ENCODE peak calls at places on chromosomes 12 and 14, in four cellular contexts. P is IMR-90, I is H9, K is H1. Z is an unnamed sample.

GRCh38 chr14:29240046-29240445 is 473.5 kb downstream of the FOXG1 start:
- DNase-seq in P (peak), I (no peak), K (no peak), Z (no peak)

GRCh38 chr12:97568336-97569180 is 106.0 kb downstream of the RMST start:
- DNase-seq in P (no peak), I (no peak), K (no peak), Z (peak)

GRCh38 chr12:131862084-131862441 is 32.4 kb upstream of the ULK1 start:
- DNase-seq in P (no peak), I (peak), K (no peak), Z (no peak)

GRCh38 chr14:105326891-105327694 is 12.5 kb downstream of the PACS2 start:
- DNase-seq in P (no peak), I (peak), K (no peak), Z (peak)

GRCh38 chr12:113184900-113185179 is 438 bp downstream of the DDX54 start:
- DNase-seq in P (peak), I (peak), K (peak), Z (peak)

GRCh38 chr12:26514364-26514763 is 318.6 kb downstream of the ITPR2 start:
- DNase-seq in P (no peak), I (no peak), K (no peak), Z (no peak)

GRCh38 chr12:125704803-125705202 is 639.6 kb downstream of the AACS start:
- DNase-seq in P (no peak), I (no peak), K (no peak), Z (no peak)

GRCh38 chr12:115267891-115268290 is 583.9 kb upstream of the TBX3 start:
- DNase-seq in P (no peak), I (no peak), K (no peak), Z (no peak)

GRCh38 chr12:51625370-51625769 is 34.3 kb downstream of the SCN8A start:
- DNase-seq in P (no peak), I (no peak), K (no peak), Z (no peak)

GRCh38 chr12:29241821-29242591 is 92.9 kb downstream of the FAR2 start:
- DNase-seq in P (peak), I (no peak), K (no peak), Z (peak)

GRCh38 chr14:94110552-94111181 is at the start of gene IFI27:
- DNase-seq in P (peak), I (peak), K (no peak), Z (no peak)

GRCh38 chr14:93546642-93547041 is 115.9 kb downstream of the UNC79 start:
- DNase-seq in P (no peak), I (no peak), K (no peak), Z (peak)

GRCh38 chr14:92692822-92693226 is 55.6 kb downstream of the LGMN start:
- DNase-seq in P (peak), I (no peak), K (no peak), Z (no peak)

GRCh38 chr14:49945448-49946319 is 52.8 kb downstream of the ARF6 start:
- DNase-seq in P (no peak), I (no peak), K (no peak), Z (no peak)

GRCh38 chr12:119725523-119725922 is 57.6 kb downstream of the PRKAB1 start:
- DNase-seq in P (no peak), I (no peak), K (no peak), Z (no peak)

GRCh38 chr14:78358631-78359030 is 188.5 kb downstream of the NRXN3 start:
- DNase-seq in P (no peak), I (no peak), K (no peak), Z (no peak)

GRCh38 chr12:88570103-88570502 is 10.2 kb downstream of the KITLG start:
- DNase-seq in P (peak), I (no peak), K (no peak), Z (peak)

GRCh38 chr12:26401874-26402273 is 206.5 kb downstream of the SSPN start:
- DNase-seq in P (no peak), I (no peak), K (no peak), Z (no peak)

GRCh38 chr12:121238604-121239334 is 28.8 kb downstream of the P2RX4 start:
- DNase-seq in P (no peak), I (peak), K (no peak), Z (peak)

GRCh38 chr12:21828111-21828775 is 53.7 kb upstream of the KCNJ8 start:
- DNase-seq in P (peak), I (no peak), K (no peak), Z (no peak)

GRCh38 chr14:43621282-43621681 is 885.8 kb downstream of the FSCB start:
- DNase-seq in P (no peak), I (no peak), K (no peak), Z (no peak)

GRCh38 chr14:93592786-93593185 is 162.0 kb downstream of the UNC79 start:
- DNase-seq in P (no peak), I (no peak), K (no peak), Z (peak)

GRCh38 chr14:75821828-75822521 is 159.8 kb downstream of the TGFB3 start:
- DNase-seq in P (peak), I (no peak), K (no peak), Z (no peak)

GRCh38 chr14:23433457-23433856 is 2.0 kb downstream of the MYH7 start:
- DNase-seq in P (no peak), I (peak), K (no peak), Z (no peak)

GRCh38 chr14:96274122-96274910 is 18.3 kb downstream of the BDKRB1 start:
- DNase-seq in P (peak), I (no peak), K (no peak), Z (no peak)

GRCh38 chr12:131088701-131089525 is 135.2 kb downstream of the ADGRD1 start:
- DNase-seq in P (no peak), I (peak), K (no peak), Z (no peak)

GRCh38 chr14:103700753-103701490 is 14.3 kb downstream of the XRCC3 start:
- DNase-seq in P (no peak), I (no peak), K (no peak), Z (no peak)

GRCh38 chr12:80299976-80300375 is 144.1 kb upstream of the PTPRQ start:
- DNase-seq in P (no peak), I (no peak), K (no peak), Z (no peak)

GRCh38 chr12:15756822-15757221 is 32.4 kb downstream of the EPS8 start:
- DNase-seq in P (peak), I (no peak), K (no peak), Z (no peak)

DNA sequence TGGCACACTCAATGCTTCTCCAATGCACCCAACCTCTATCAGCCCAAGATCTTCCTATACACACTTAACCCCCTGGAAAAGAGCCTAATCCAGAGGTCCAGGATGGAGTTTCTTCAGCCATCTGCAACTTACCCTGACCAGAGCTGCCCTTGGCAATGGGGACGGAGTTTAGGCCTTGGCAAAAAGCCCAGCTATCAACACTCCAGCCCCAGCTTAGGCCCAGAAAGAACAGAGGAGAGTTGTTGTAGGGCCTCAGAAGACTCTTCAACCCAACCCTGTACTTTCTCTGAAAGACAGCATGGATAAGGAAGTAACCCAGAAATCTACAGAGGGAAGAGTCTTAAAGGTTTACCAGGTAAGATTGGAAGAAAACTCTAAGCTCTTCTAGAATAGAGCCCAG is 219.3 kb upstream of the PELI2 start:
- DNase-seq in P (no peak), I (no peak), K (no peak), Z (no peak)
- H4K5ac ChIP-seq in P (no peak), I (no peak), K (no peak), Z (no peak)

GRCh38 chr14:99605299-99605961 is 1.4 kb upstream of the CCDC85C start:
- DNase-seq in P (peak), I (peak), K (no peak), Z (peak)

GRCh38 chr14:99604766-99605298 is 825 bp upstream of the CCDC85C start:
- DNase-seq in P (peak), I (no peak), K (no peak), Z (peak)

GRCh38 chr14:99603965-99604765 is at the start of gene CCDC85C:
- DNase-seq in P (peak), I (peak), K (peak), Z (peak)

GRCh38 chr14:99608591-99608990 is 4.6 kb upstream of the CCDC85C start:
- DNase-seq in P (no peak), I (no peak), K (no peak), Z (no peak)

DNA sequence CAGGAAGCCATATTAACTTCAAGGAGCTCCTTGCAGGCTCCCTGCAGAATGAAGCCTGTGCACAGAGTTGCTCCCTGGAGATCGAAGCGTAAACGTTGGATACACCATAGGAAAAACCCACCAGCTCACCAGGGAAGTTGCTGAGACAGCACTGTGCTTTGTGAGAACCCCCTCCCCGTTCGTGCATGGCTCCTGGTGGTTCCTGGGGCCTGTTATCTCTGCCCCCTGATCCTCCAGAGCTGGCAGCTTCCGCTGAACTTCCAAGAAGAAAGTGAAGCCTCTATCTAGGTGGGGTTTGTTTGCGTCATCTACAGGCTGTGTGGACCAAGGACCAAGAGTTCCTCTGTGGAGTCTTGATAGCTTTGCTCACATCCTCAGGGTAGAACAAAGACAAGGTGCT is 2.4 kb upstream of the CCDC85C start:
- DNase-seq in P (no peak), I (no peak), K (no peak), Z (no peak)
- H2BK120ac ChIP-seq in P (no peak), I (no peak), K (no peak), Z (no peak)

GRCh38 chr12:48810817-48811453 is 7.4 kb upstream of the CACNB3 start:
- DNase-seq in P (peak), I (no peak), K (no peak), Z (peak)

GRCh38 chr12:48812389-48812788 is 5.9 kb upstream of the CACNB3 start:
- DNase-seq in P (no peak), I (no peak), K (no peak), Z (no peak)

GRCh38 chr12:48813464-48814312 is 4.6 kb upstream of the CACNB3 start:
- DNase-seq in P (peak), I (peak), K (no peak), Z (peak)

GRCh38 chr12:48814313-48815280 is 3.7 kb upstream of the CACNB3 start:
- DNase-seq in P (peak), I (peak), K (no peak), Z (peak)

GRCh38 chr12:48811454-48812090 is 6.7 kb upstream of the CACNB3 start:
- DNase-seq in P (peak), I (no peak), K (no peak), Z (no peak)
- H4K5ac ChIP-seq in P (peak), I (no peak), K (no peak), Z (no peak)

GRCh38 chr14:68596701-68597100 is 196.2 kb downstream of the ZFP36L1 start:
- DNase-seq in P (no peak), I (no peak), K (no peak), Z (no peak)
- H2BK120ac ChIP-seq in P (peak), I (no peak), K (no peak), Z (no peak)

GRCh38 chr14:64202731-64203130 is 91.4 kb downstream of the ESR2 start:
- DNase-seq in P (no peak), I (no peak), K (no peak), Z (no peak)
- H4K5ac ChIP-seq in P (no peak), I (no peak), K (no peak), Z (no peak)

GRCh38 chr12:122526683-122527477 is at the start of the genes KNTC1 and RSRC2:
- DNase-seq in P (peak), I (peak), K (peak), Z (peak)
- H2BK120ac ChIP-seq in P (peak), I (peak), K (peak), Z (no peak)

GRCh38 chr12:55472297-55472696 is 2.4 kb upstream of the OR6C70 start:
- DNase-seq in P (no peak), I (no peak), K (no peak), Z (no peak)
- H4K5ac ChIP-seq in P (no peak), I (no peak), K (no peak), Z (no peak)

GRCh38 chr14:54188036-54188666 is 208.7 kb upstream of the CDKN3 start:
- DNase-seq in P (no peak), I (no peak), K (no peak), Z (peak)

GRCh38 chr14:54182419-54183040 is 214.3 kb upstream of the CDKN3 start:
- DNase-seq in P (peak), I (no peak), K (no peak), Z (no peak)

GRCh38 chr14:54189358-54190354 is 207.2 kb upstream of the CDKN3 start:
- DNase-seq in P (peak), I (no peak), K (no peak), Z (peak)

GRCh38 chr14:54187439-54187838 is 209.4 kb upstream of the CDKN3 start:
- DNase-seq in P (no peak), I (no peak), K (no peak), Z (peak)

DNA sequence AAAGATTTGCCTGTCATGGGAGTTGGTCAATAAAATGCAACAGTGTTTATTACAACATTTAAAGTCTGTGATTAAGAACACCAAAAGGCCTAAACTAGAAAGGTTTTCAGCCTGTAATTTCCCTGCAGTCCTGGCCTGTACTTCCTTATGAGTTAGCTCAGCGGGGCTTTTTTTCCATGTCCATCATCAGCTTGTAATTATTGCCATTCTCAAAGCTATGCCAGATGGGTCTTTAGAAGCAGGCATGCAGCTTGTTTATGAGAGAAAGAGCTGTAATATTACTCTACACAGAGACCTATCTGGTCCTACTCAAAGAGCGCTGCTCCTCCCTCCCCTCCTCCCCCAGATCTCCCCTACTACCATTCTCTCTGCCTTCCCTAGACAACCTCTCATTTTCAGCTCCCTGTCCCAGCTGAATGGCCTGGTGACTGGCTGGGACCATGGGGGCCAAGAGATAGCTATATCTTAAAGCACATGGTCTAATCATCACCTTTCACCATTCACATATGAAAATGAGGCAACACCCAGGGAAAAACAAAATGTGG is 209.9 kb upstream of the CDKN3 start:
- DNase-seq in P (no peak), I (no peak), K (no peak), Z (peak)
- H2BK120ac ChIP-seq in P (no peak), I (no peak), K (no peak), Z (no peak)